ENCODE peak calls at places on chromosomes 11 and 22, in seven cellular contexts. O is GM04503, K is hippocampal formation, J is neural crest cell, D is iris pigment epithelial cell, I is EH, L is stromal cell of bone marrow. X is an unnamed sample.

GRCh38 chr11:62125881-62126280 is 2.1 kb downstream of the INCENP start:
- DNase-seq in I (no peak), D (no peak), O (no peak), L (no peak), J (peak; percentile 35), K (no peak), X (no peak)

GRCh38 chr11:8384199-8384821 is 120.6 kb upstream of the LMO1 start:
- DNase-seq in K (no peak), J (no peak), D (peak; percentile 10), O (peak; percentile 13), I (peak; percentile 47), L (no peak), X (no peak)

GRCh38 chr22:19361501-19362103 is 69.9 kb downstream of the HIRA start:
- DNase-seq in L (no peak), O (no peak), I (no peak), D (peak; percentile 12), K (no peak), J (no peak), X (no peak)

GRCh38 chr11:71431271-71431670 is 16.9 kb downstream of the DHCR7 start:
- DNase-seq in D (no peak), O (no peak), L (no peak), J (no peak), K (no peak), I (no peak), X (no peak)

GRCh38 chr11:68077617-68078592 is 39.1 kb downstream of the TCIRG1 start:
- DNase-seq in I (no peak), K (no peak), J (no peak), L (no peak), D (peak; percentile 25), O (no peak), X (no peak)

GRCh38 chr11:38392176-38392575 is 1794.1 kb upstream of the RAG2 start:
- DNase-seq in L (peak; percentile 18), D (no peak), O (no peak), J (no peak), K (no peak), I (no peak), X (no peak)

GRCh38 chr11:77525455-77526091 is 51.7 kb upstream of the PAK1 start:
- DNase-seq in O (no peak), I (no peak), D (no peak), J (no peak), L (no peak), K (peak; percentile 64), X (no peak)

GRCh38 chr22:27032121-27032761 is 374.9 kb downstream of the MIAT start:
- DNase-seq in J (peak; percentile 18), L (no peak), K (peak; percentile 46), O (no peak), I (peak; percentile 2), D (no peak), X (no peak)

GRCh38 chr11:117749541-117749910 is 47.5 kb downstream of the DSCAML1 start:
- DNase-seq in K (no peak), O (no peak), L (no peak), I (no peak), D (no peak), J (no peak), X (no peak)

GRCh38 chr11:12005476-12005875 is 3.0 kb downstream of the DKK3 start:
- DNase-seq in K (no peak), D (peak; percentile 86), J (no peak), I (peak; percentile 76), O (peak; percentile 64), L (no peak), X (no peak)

GRCh38 chr22:44399906-44400762 is 87.4 kb upstream of the SHISAL1 start:
- DNase-seq in O (no peak), J (no peak), L (no peak), D (no peak), I (no peak), K (no peak), X (no peak)

GRCh38 chr11:96706761-96707160 is 316.9 kb downstream of the JRKL start:
- DNase-seq in K (no peak), J (no peak), D (no peak), O (no peak), I (no peak), L (no peak), X (no peak)

GRCh38 chr11:133476570-133477262 is 55.6 kb downstream of the OPCML start:
- DNase-seq in O (no peak), K (no peak), L (no peak), I (no peak), D (no peak), J (no peak), X (no peak)

X was measured in AG09309.